ENCODE peak calls at places on chromosomes 2 and 18, in six cellular contexts. One of them, this sample, is unnamed.

GRCh38 chr2:84022810-84023431 is 436.2 kb downstream of the SUCLG1 start:
- DNase-seq in CD4-positive, alpha-beta memory T cell: peak; percentile 6
- DNase-seq in MM.1S: peak; percentile 62
- DNase-seq in hepatocyte: peak; percentile 79
- DNase-seq in spleen: no peak
- DNase-seq in GM23338: peak; percentile 88
- DNase-seq in this sample: no peak

GRCh38 chr2:189444322-189444721 is 3.0 kb downstream of the WDR75 start:
- DNase-seq in CD4-positive, alpha-beta memory T cell: no peak
- DNase-seq in MM.1S: no peak
- DNase-seq in hepatocyte: no peak
- DNase-seq in spleen: no peak
- DNase-seq in GM23338: no peak
- DNase-seq in this sample: no peak

GRCh38 chr2:239611222-239611795 is 210.5 kb upstream of the HDAC4 start:
- DNase-seq in CD4-positive, alpha-beta memory T cell: no peak
- DNase-seq in MM.1S: peak; percentile 50
- DNase-seq in hepatocyte: no peak
- DNase-seq in spleen: no peak
- DNase-seq in GM23338: no peak
- DNase-seq in this sample: peak; percentile 54

GRCh38 chr2:206158563-206159345 is 490 bp downstream of the NDUFS1 start:
- DNase-seq in CD4-positive, alpha-beta memory T cell: no peak
- DNase-seq in MM.1S: no peak
- DNase-seq in hepatocyte: peak; percentile 31
- DNase-seq in spleen: no peak
- DNase-seq in GM23338: peak; percentile 32
- DNase-seq in this sample: no peak

GRCh38 chr2:219638948-219639341 is 11.5 kb downstream of the SLC4A3 start:
- DNase-seq in CD4-positive, alpha-beta memory T cell: no peak
- DNase-seq in MM.1S: no peak
- DNase-seq in hepatocyte: no peak
- DNase-seq in spleen: no peak
- DNase-seq in GM23338: no peak
- DNase-seq in this sample: peak; percentile 54

GRCh38 chr2:129763190-129763846 is 216.1 kb upstream of the RAB6C start:
- DNase-seq in CD4-positive, alpha-beta memory T cell: no peak
- DNase-seq in MM.1S: no peak
- DNase-seq in hepatocyte: no peak
- DNase-seq in spleen: no peak
- DNase-seq in GM23338: no peak
- DNase-seq in this sample: no peak

GRCh38 chr2:184598313-184599053 is at the start of gene ZNF804A:
- DNase-seq in CD4-positive, alpha-beta memory T cell: no peak
- DNase-seq in MM.1S: peak; percentile 73
- DNase-seq in hepatocyte: peak; percentile 68
- DNase-seq in spleen: peak; percentile 90
- DNase-seq in GM23338: peak; percentile 55
- DNase-seq in this sample: peak; percentile 64

GRCh38 chr2:130332271-130333073 is 10.2 kb upstream of the IMP4 start:
- DNase-seq in CD4-positive, alpha-beta memory T cell: peak; percentile 58
- DNase-seq in MM.1S: peak; percentile 53
- DNase-seq in hepatocyte: peak; percentile 89
- DNase-seq in spleen: peak; percentile 91
- DNase-seq in GM23338: peak; percentile 82
- DNase-seq in this sample: peak; percentile 88

GRCh38 chr18:11672846-11673454 is 16.1 kb upstream of the GNAL start:
- DNase-seq in CD4-positive, alpha-beta memory T cell: no peak
- DNase-seq in MM.1S: no peak
- DNase-seq in hepatocyte: no peak
- DNase-seq in spleen: no peak
- DNase-seq in GM23338: no peak
- DNase-seq in this sample: no peak

GRCh38 chr2:68936462-68936861 is 16.2 kb downstream of the GKN2 start:
- DNase-seq in CD4-positive, alpha-beta memory T cell: no peak
- DNase-seq in MM.1S: no peak
- DNase-seq in hepatocyte: no peak
- DNase-seq in spleen: no peak
- DNase-seq in GM23338: no peak
- DNase-seq in this sample: no peak

GRCh38 chr2:111121028-111121872 is 536 bp downstream of the BCL2L11 start:
- DNase-seq in CD4-positive, alpha-beta memory T cell: peak; percentile 49
- DNase-seq in MM.1S: peak; percentile 44
- DNase-seq in hepatocyte: peak; percentile 67
- DNase-seq in spleen: peak; percentile 92
- DNase-seq in GM23338: peak; percentile 60
- DNase-seq in this sample: peak; percentile 73

GRCh38 chr18:28581503-28582169 is 404.7 kb upstream of the CDH2 start:
- DNase-seq in CD4-positive, alpha-beta memory T cell: no peak
- DNase-seq in MM.1S: no peak
- DNase-seq in hepatocyte: no peak
- DNase-seq in spleen: no peak
- DNase-seq in GM23338: peak; percentile 11
- DNase-seq in this sample: no peak

GRCh38 chr2:86045541-86045940 is 60.1 kb downstream of the POLR1A start:
- DNase-seq in CD4-positive, alpha-beta memory T cell: no peak
- DNase-seq in MM.1S: no peak
- DNase-seq in hepatocyte: no peak
- DNase-seq in spleen: no peak
- DNase-seq in GM23338: no peak
- DNase-seq in this sample: no peak

GRCh38 chr2:190979906-190980629 is 33.9 kb downstream of the STAT1 start:
- DNase-seq in CD4-positive, alpha-beta memory T cell: no peak
- DNase-seq in MM.1S: no peak
- DNase-seq in hepatocyte: peak; percentile 88
- DNase-seq in spleen: peak; percentile 84
- DNase-seq in GM23338: no peak
- DNase-seq in this sample: peak; percentile 76

GRCh38 chr2:134218414-134218813 is 35.5 kb upstream of the MGAT5 start:
- DNase-seq in CD4-positive, alpha-beta memory T cell: no peak
- DNase-seq in MM.1S: no peak
- DNase-seq in hepatocyte: no peak
- DNase-seq in spleen: peak; percentile 80
- DNase-seq in GM23338: no peak
- DNase-seq in this sample: no peak

GRCh38 chr2:184597571-184597980 is 753 bp upstream of the ZNF804A start:
- DNase-seq in CD4-positive, alpha-beta memory T cell: no peak
- DNase-seq in MM.1S: peak; percentile 29
- DNase-seq in hepatocyte: peak; percentile 47
- DNase-seq in spleen: peak; percentile 78
- DNase-seq in GM23338: peak; percentile 77
- DNase-seq in this sample: no peak

GRCh38 chr2:231370429-231370748 is 25.1 kb upstream of the B3GNT7 start:
- DNase-seq in CD4-positive, alpha-beta memory T cell: no peak
- DNase-seq in MM.1S: no peak
- DNase-seq in hepatocyte: no peak
- DNase-seq in spleen: no peak
- DNase-seq in GM23338: no peak
- DNase-seq in this sample: no peak

GRCh38 chr18:53639696-53640095 is 584.8 kb downstream of the MBD2 start:
- DNase-seq in CD4-positive, alpha-beta memory T cell: no peak
- DNase-seq in MM.1S: no peak
- DNase-seq in hepatocyte: no peak
- DNase-seq in spleen: no peak
- DNase-seq in GM23338: no peak
- DNase-seq in this sample: no peak

GRCh38 chr2:64914247-64914646 is 75.0 kb upstream of the SLC1A4 start:
- DNase-seq in CD4-positive, alpha-beta memory T cell: no peak
- DNase-seq in MM.1S: peak; percentile 29
- DNase-seq in hepatocyte: no peak
- DNase-seq in spleen: no peak
- DNase-seq in GM23338: no peak
- DNase-seq in this sample: no peak

GRCh38 chr2:64914735-64915509 is 74.3 kb upstream of the SLC1A4 start:
- DNase-seq in CD4-positive, alpha-beta memory T cell: no peak
- DNase-seq in MM.1S: peak; percentile 90
- DNase-seq in hepatocyte: peak; percentile 41
- DNase-seq in spleen: no peak
- DNase-seq in GM23338: no peak
- DNase-seq in this sample: peak; percentile 79

GRCh38 chr2:64915510-64915900 is 73.7 kb upstream of the SLC1A4 start:
- DNase-seq in CD4-positive, alpha-beta memory T cell: no peak
- DNase-seq in MM.1S: peak; percentile 62
- DNase-seq in hepatocyte: no peak
- DNase-seq in spleen: no peak
- DNase-seq in GM23338: no peak
- DNase-seq in this sample: no peak

GRCh38 chr2:64919261-64919660 is 69.9 kb upstream of the SLC1A4 start:
- DNase-seq in CD4-positive, alpha-beta memory T cell: no peak
- DNase-seq in MM.1S: no peak
- DNase-seq in hepatocyte: no peak
- DNase-seq in spleen: no peak
- DNase-seq in GM23338: no peak
- DNase-seq in this sample: no peak

DNA sequence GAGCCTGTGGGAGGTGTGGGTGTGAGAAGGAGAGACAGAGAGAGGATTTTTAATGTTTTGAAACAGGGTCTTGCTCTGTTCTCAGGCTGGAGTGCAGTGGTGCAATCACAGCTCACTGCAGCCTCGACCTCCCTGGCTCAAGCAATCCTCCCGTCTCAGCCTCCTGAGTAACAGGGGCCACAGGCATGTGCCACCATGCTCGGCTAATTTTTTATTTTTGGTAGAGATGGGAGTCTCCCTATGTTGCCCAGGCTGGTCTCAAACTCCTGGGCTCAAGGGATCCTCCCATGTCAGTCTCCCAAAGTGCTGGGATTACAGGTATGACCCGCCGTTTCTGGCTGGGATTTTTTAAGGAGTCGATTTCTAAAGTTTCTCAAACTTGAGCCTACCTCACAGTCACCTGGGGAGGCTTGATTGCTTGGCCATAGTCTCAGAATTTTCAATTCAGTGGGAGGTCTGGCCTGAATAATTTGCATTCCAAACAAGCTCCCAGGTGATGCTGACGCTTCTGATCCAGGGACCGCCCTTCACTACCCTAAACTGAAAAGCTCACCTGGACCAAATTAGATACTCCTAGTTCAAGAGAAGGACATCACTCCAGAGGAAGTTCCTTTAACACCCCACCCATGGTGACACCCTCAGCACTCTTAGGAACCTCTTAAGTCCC is 70.8 kb upstream of the SLC1A4 start:
- DNase-seq in CD4-positive, alpha-beta memory T cell: no peak
- DNase-seq in MM.1S: peak; percentile 59
- DNase-seq in hepatocyte: no peak
- DNase-seq in spleen: no peak
- DNase-seq in GM23338: peak; percentile 77
- DNase-seq in this sample: no peak
- H3K4me3 ChIP-seq in CD4-positive, alpha-beta memory T cell: peak overlapping the region; percentile 64
- H3K4me3 ChIP-seq in MM.1S: peak overlapping the region; percentile 73
- H3K4me3 ChIP-seq in hepatocyte: peak overlapping the region; percentile 14
- H3K4me3 ChIP-seq in spleen: no peak overlapping the region
- H3K4me3 ChIP-seq in GM23338: peak overlapping the region; percentile 34
- H3K4me3 ChIP-seq in this sample: no peak overlapping the region

GRCh38 chr2:25341753-25342371 is at the start of gene DNMT3A:
- DNase-seq in CD4-positive, alpha-beta memory T cell: no peak
- DNase-seq in MM.1S: peak; percentile 54
- DNase-seq in hepatocyte: peak; percentile 85
- DNase-seq in spleen: peak; percentile 93
- DNase-seq in GM23338: peak; percentile 78
- DNase-seq in this sample: peak; percentile 88

GRCh38 chr2:25339121-25339738 is 2.5 kb downstream of the DNMT3A start:
- DNase-seq in CD4-positive, alpha-beta memory T cell: no peak
- DNase-seq in MM.1S: no peak
- DNase-seq in hepatocyte: no peak
- DNase-seq in spleen: peak; percentile 74
- DNase-seq in GM23338: no peak
- DNase-seq in this sample: peak; percentile 75

GRCh38 chr2:25341031-25341727 is 546 bp downstream of the DNMT3A start:
- DNase-seq in CD4-positive, alpha-beta memory T cell: no peak
- DNase-seq in MM.1S: peak; percentile 30
- DNase-seq in hepatocyte: peak; percentile 67
- DNase-seq in spleen: no peak
- DNase-seq in GM23338: no peak
- DNase-seq in this sample: no peak

GRCh38 chr2:25339791-25340339 is 1.9 kb downstream of the DNMT3A start:
- DNase-seq in CD4-positive, alpha-beta memory T cell: no peak
- DNase-seq in MM.1S: no peak
- DNase-seq in hepatocyte: peak; percentile 67
- DNase-seq in spleen: peak; percentile 82
- DNase-seq in GM23338: peak; percentile 72
- DNase-seq in this sample: peak; percentile 81

DNA sequence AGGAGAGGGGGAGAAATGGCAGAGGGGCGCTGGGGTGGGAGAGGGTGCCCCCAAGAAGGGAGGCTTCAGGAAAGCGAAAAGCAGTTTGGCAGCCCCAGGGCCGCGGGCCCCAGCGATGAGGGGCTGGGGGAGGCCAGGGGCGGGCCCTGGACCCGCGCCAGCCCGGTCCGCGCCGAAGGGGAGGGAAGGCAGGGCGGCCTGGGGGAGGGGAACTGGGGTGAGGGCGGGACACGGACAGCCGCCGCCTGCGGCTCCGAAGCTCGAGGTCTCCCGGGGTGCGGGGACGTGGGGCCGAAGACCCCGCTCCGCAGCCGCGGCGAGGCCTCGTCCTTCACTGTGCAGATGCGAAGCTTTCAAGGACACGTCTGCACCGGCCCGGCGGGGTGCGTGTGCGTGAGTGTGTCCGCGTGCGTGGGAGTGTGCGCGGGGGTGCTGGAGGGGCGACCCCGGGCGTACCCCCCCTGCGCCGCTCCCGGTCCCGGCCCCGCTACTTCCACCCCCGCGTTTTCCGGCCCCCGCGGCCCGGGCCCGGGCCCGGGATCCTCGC is 1.3 kb downstream of the DNMT3A start:
- DNase-seq in CD4-positive, alpha-beta memory T cell: no peak
- DNase-seq in MM.1S: no peak
- DNase-seq in hepatocyte: peak; percentile 69
- DNase-seq in spleen: peak; percentile 84
- DNase-seq in GM23338: peak; percentile 47
- DNase-seq in this sample: peak; percentile 77
- H3K4me3 ChIP-seq in CD4-positive, alpha-beta memory T cell: peak overlapping the region; percentile 47
- H3K4me3 ChIP-seq in MM.1S: no peak overlapping the region
- H3K4me3 ChIP-seq in hepatocyte: peak overlapping the region; percentile 64
- H3K4me3 ChIP-seq in spleen: peak overlapping the region; percentile 49
- H3K4me3 ChIP-seq in GM23338: peak overlapping the region; percentile 66
- H3K4me3 ChIP-seq in this sample: peak overlapping the region; percentile 62

GRCh38 chr2:136209540-136210264 is 91.8 kb upstream of the CXCR4 start:
- DNase-seq in CD4-positive, alpha-beta memory T cell: no peak
- DNase-seq in MM.1S: no peak
- DNase-seq in hepatocyte: no peak
- DNase-seq in spleen: no peak
- DNase-seq in GM23338: no peak
- DNase-seq in this sample: no peak
- H3K4me3 ChIP-seq in CD4-positive, alpha-beta memory T cell: no peak overlapping the region
- H3K4me3 ChIP-seq in MM.1S: no peak overlapping the region
- H3K4me3 ChIP-seq in hepatocyte: no peak overlapping the region
- H3K4me3 ChIP-seq in spleen: no peak overlapping the region
- H3K4me3 ChIP-seq in GM23338: no peak overlapping the region
- H3K4me3 ChIP-seq in this sample: no peak overlapping the region

DNA sequence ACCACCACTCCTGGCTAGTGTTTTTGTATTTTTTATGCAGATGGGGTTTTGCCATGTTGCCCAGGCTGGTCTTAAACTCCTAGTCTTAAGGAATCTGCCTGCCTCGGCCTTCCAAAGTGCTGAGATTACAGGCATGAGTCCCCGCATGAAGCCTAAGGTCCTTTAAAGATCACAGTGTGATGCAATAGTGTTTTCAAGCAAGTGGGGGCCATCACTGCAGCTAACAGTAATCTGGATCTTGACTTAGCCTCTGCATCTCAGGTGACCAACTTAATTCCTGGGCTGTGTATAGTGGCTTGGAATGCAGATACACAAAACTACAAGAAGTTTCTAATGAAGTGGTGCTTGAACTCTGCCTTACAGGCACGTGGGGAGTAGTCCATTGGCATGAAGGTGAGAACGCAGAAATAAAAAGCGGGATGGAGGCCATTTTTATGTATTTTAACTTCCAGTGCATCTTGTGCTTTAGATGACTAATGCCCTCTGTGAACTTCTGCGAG is 334.4 kb upstream of the SPRED2 start:
- DNase-seq in CD4-positive, alpha-beta memory T cell: no peak
- DNase-seq in MM.1S: no peak
- DNase-seq in hepatocyte: no peak
- DNase-seq in spleen: no peak
- DNase-seq in GM23338: no peak
- DNase-seq in this sample: no peak
- H3K4me3 ChIP-seq in CD4-positive, alpha-beta memory T cell: no peak overlapping the region
- H3K4me3 ChIP-seq in MM.1S: no peak overlapping the region
- H3K4me3 ChIP-seq in hepatocyte: no peak overlapping the region
- H3K4me3 ChIP-seq in spleen: no peak overlapping the region
- H3K4me3 ChIP-seq in GM23338: no peak overlapping the region
- H3K4me3 ChIP-seq in this sample: no peak overlapping the region